ENCODE peak calls at places on chromosomes 6 and 20, in seven cellular contexts. W is Calu3, P is K562, A is HL-60, R is cardiac fibroblast, D is fibroblast of mammary gland, J is A549. C is an unnamed sample.

GRCh38 chr20:36279362-36279761 is 26.8 kb upstream of the DLGAP4 start:
- DNase-seq in W (no peak), P (no peak), A (no peak), R (no peak), D (no peak), J (no peak), C (no peak)

GRCh38 chr20:43955244-43956191 is 40.9 kb downstream of the TOX2 start:
- DNase-seq in W (peak), P (no peak), A (peak), R (peak), D (peak), J (peak), C (no peak)

GRCh38 chr20:227439-228105 is 514 bp downstream of the DEFB129 start:
- DNase-seq in W (no peak), P (no peak), A (peak), R (no peak), D (no peak), J (no peak), C (no peak)

GRCh38 chr6:145736854-145737181 is 1.5 kb upstream of the EPM2A start:
- DNase-seq in W (no peak), P (no peak), A (no peak), R (peak), D (peak), J (no peak), C (no peak)

GRCh38 chr6:30570760-30571084 is 520 bp upstream of the ABCF1 start:
- DNase-seq in W (no peak), P (peak), A (peak), R (no peak), D (no peak), J (peak), C (no peak)

GRCh38 chr20:38673731-38674177 is 50.5 kb upstream of the SLC32A1 start:
- DNase-seq in W (no peak), P (peak), A (no peak), R (peak), D (peak), J (no peak), C (no peak)

GRCh38 chr6:22145294-22145693 is 151.5 kb downstream of the PRL start:
- DNase-seq in W (no peak), P (no peak), A (no peak), R (no peak), D (no peak), J (no peak), C (no peak)

GRCh38 chr20:36467076-36467999 is 74.0 kb upstream of the MYL9 start:
- DNase-seq in W (peak), P (no peak), A (no peak), R (peak), D (peak), J (no peak), C (no peak)

GRCh38 chr6:71419954-71420692 is 131.5 kb downstream of the OGFRL1 start:
- DNase-seq in W (peak), P (no peak), A (no peak), R (peak), D (peak), J (no peak), C (no peak)

GRCh38 chr6:134093007-134093573 is 40.7 kb upstream of the SLC2A12 start:
- DNase-seq in W (no peak), P (no peak), A (no peak), R (no peak), D (no peak), J (no peak), C (no peak)

GRCh38 chr6:167979436-167980090 is 17.9 kb upstream of the KIF25 start:
- DNase-seq in W (no peak), P (no peak), A (no peak), R (no peak), D (no peak), J (no peak), C (no peak)

GRCh38 chr6:13560651-13561044 is 13.8 kb upstream of the SIRT5 start:
- DNase-seq in W (no peak), P (peak), A (no peak), R (no peak), D (no peak), J (no peak), C (no peak)

GRCh38 chr6:153117986-153118886 is 12.8 kb downstream of the RGS17 start:
- DNase-seq in W (no peak), P (no peak), A (no peak), R (peak), D (peak), J (peak), C (no peak)

GRCh38 chr20:13261460-13262301 is 40.6 kb downstream of the ISM1 start:
- DNase-seq in W (peak), P (peak), A (peak), R (peak), D (peak), J (peak), C (peak)

GRCh38 chr20:17873410-17874270 is 95.0 kb downstream of the SNX5 start:
- DNase-seq in W (peak), P (no peak), A (no peak), R (peak), D (peak), J (peak), C (no peak)

GRCh38 chr20:41078329-41078728 is 49.7 kb downstream of the TOP1 start:
- DNase-seq in W (peak), P (no peak), A (no peak), R (peak), D (peak), J (peak), C (no peak)

GRCh38 chr20:46036370-46036769 is 7.4 kb downstream of the SLC12A5 start:
- DNase-seq in W (no peak), P (no peak), A (no peak), R (no peak), D (no peak), J (no peak), C (no peak)

GRCh38 chr6:786946-787763 is 94.2 kb upstream of the EXOC2 start:
- DNase-seq in W (no peak), P (peak), A (peak), R (peak), D (peak), J (peak), C (no peak)

GRCh38 chr6:5099537-5099936 is 14.4 kb downstream of the PPP1R3G start:
- DNase-seq in W (no peak), P (no peak), A (no peak), R (no peak), D (peak), J (no peak), C (no peak)

GRCh38 chr6:156309017-156309416 is 468.2 kb upstream of the ARID1B start:
- DNase-seq in W (no peak), P (no peak), A (no peak), R (no peak), D (no peak), J (no peak), C (no peak)

GRCh38 chr6:111980168-111980567 is 73.7 kb upstream of the CCN6 start:
- DNase-seq in W (no peak), P (no peak), A (no peak), R (peak), D (peak), J (no peak), C (no peak)

GRCh38 chr6:117215353-117216090 is 49.8 kb upstream of the VGLL2 start:
- DNase-seq in W (no peak), P (no peak), A (no peak), R (no peak), D (no peak), J (no peak), C (no peak)

GRCh38 chr6:8082954-8083858 is 19.0 kb upstream of the BLOC1S5 start:
- DNase-seq in W (no peak), P (no peak), A (no peak), R (peak), D (peak), J (peak), C (no peak)

GRCh38 chr6:1257778-1258177 is 54.1 kb upstream of the FOXQ1 start:
- DNase-seq in W (no peak), P (no peak), A (no peak), R (no peak), D (no peak), J (no peak), C (no peak)

GRCh38 chr6:108697646-108698161 is 137.0 kb downstream of the FOXO3 start:
- DNase-seq in W (no peak), P (no peak), A (no peak), R (peak), D (no peak), J (no peak), C (no peak)

GRCh38 chr20:18985551-18985950 is 172.0 kb downstream of the SCP2D1 start:
- DNase-seq in W (no peak), P (no peak), A (no peak), R (no peak), D (no peak), J (no peak), C (no peak)

DNA sequence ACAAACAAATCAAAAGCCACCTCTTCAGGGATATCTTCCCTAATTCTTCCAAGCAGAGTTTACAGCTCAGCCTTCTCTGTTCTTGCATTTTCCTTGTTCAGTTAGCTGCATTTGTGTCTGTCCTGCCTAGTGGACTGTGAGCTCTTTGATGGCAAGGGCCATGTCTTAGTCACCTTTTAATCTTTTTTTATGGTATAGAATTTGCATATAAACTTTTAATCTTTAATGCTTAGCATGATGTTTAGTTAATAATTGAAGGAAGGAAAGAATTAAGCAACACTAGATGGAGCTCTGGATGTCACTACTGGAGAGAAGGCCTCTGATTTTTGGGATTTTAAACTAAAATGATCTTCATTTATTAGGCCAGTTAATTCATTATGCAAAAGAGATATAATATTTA is 12.1 kb downstream of the PPP2R5D start:
- DNase-seq in W (no peak), P (no peak), A (no peak), R (no peak), D (no peak), J (no peak), C (no peak)
- TF ChIP-seq CTCF in W (no peak), P (peak), A (no peak), R (peak), D (peak), J (no peak), C (no peak)

GRCh38 chr20:48749437-48749836 is 78.4 kb downstream of the PREX1 start:
- DNase-seq in W (no peak), P (no peak), A (no peak), R (no peak), D (no peak), J (no peak), C (no peak)

GRCh38 chr20:48751871-48752270 is 75.9 kb downstream of the PREX1 start:
- DNase-seq in W (no peak), P (no peak), A (no peak), R (no peak), D (no peak), J (no peak), C (no peak)

GRCh38 chr20:48752963-48753362 is 74.8 kb downstream of the PREX1 start:
- DNase-seq in W (no peak), P (no peak), A (peak), R (no peak), D (no peak), J (no peak), C (no peak)

GRCh38 chr20:48750376-48750775 is 77.4 kb downstream of the PREX1 start:
- DNase-seq in W (no peak), P (no peak), A (no peak), R (no peak), D (no peak), J (no peak), C (no peak)

GRCh38 chr20:48750941-48751620 is 76.7 kb downstream of the PREX1 start:
- DNase-seq in W (peak), P (no peak), A (peak), R (peak), D (no peak), J (no peak), C (peak)
- TF ChIP-seq CTCF in W (no peak), P (no peak), A (no peak), R (no peak), D (no peak), J (no peak), C (no peak)

DNA sequence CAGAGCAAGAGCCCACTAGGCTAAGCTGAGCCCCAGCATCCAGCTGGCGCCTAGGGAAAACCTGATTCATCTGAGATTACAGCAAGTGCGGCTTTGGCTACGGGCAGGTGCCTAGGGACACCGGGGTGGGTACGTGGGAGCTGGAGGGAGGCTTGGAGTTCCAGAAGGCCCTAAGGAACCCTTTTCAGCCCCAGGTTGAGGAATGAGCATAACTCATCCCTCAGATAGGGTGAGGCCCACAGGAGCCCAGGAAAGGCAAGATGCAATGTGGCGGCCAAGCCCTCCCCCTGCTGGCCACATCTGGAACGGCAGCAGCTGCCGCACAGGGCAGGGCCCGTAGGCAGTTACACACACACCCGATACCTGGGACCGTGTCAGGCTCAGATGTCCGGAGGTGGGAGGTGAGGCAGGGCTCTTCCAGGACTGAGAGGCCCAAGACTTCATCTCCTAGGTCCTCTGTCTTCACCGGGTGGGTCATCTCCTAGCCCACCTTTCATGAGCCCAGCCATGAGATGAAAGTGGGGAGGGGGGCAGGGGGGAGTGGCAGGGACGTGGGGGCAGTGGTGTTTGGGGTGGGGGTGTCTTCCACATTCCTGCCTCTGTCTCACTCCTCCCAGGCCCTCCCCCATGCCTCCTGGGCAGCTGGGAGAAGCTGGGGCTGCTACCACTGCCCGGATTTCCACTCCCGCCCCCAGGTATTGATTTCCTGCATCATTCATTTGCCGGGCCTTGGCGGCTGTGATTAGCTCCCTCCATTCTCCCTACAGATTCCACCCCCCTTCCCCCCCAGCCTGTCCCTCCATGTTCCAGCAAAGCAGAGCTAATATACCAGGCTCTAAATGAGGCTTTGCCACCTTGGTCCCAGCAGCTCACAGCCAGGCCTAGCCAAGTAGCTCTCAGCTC is 5.5 kb downstream of the MDGA1 start:
- DNase-seq in W (peak), P (peak), A (peak), R (peak), D (peak), J (peak), C (peak)
- TF ChIP-seq CTCF in W (peak), P (peak), A (peak), R (peak), D (peak), J (peak), C (peak)

GRCh38 chr20:50243610-50244351 is 53.2 kb downstream of the CEBPB start:
- DNase-seq in W (no peak), P (no peak), A (no peak), R (no peak), D (no peak), J (no peak), C (no peak)
- TF ChIP-seq CTCF in W (no peak), P (no peak), A (no peak), R (no peak), D (no peak), J (no peak), C (no peak)

DNA sequence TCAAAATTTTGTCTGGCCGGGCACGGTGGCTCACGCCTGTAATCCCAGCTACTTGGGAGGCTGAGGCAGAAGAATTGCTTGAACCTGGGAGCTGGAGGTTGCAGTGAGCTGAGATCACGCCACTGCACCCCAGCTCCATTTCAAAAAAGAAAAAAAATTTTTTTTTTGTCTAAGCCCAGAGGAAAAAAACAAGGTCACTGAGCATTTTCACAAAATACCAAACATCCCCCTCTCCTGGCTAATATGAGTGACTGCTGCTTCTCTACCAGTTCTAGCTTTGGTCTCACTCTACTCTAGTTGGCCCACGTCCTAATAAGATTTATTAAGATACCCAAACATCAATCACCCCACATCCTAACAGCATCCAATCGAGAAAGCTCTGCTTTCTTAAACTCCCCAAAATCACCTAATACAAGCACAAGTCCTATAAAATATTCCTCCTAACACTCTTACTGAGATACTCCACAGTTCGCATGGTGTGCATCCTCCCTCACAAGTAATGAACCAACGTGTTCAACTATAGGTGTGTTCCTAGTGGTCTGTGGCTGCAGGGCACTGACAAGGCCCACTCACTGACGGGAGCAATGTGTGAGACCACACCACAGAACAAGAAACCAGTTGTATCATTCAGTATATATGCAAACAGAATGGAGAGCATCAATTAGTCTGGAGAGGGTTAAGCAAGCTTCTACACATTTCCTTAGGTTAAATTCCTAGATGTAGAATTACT is 64.2 kb downstream of the FKBP5 start:
- DNase-seq in W (no peak), P (no peak), A (no peak), R (no peak), D (peak), J (no peak), C (no peak)
- TF ChIP-seq CTCF in W (no peak), P (peak), A (no peak), R (peak), D (peak), J (peak), C (peak)

DNA sequence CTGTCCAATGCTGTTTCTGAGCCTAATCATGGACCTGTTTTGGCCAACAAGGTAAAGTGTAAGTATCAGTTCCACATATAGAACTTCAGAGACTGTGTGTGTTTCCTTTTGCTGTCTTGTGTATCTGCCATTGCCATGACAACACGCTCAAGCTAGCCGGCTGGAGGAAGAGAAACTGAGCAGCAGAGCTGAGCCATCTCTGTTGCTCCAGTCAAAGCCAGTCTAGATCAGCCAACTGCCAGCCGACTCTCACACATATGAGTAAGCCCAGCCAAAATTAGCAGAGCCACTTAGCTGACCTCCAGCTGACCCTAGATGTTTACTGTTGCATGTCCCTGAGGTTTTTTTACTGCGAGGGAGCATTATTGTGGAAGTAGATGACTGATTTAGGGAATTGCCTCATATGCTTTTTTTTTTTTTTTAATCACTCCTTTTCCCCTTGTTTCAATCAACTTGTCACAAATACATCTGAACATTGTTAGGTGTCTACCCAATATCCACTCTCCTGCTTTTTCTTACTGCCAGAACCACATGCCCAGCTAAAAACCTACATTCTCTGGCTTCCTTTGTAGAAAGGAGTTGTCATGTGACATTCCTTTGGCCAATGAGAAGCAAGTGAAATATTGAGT is 304.2 kb upstream of the SUPT3H start:
- DNase-seq in W (no peak), P (no peak), A (peak), R (peak), D (peak), J (no peak), C (no peak)
- TF ChIP-seq CTCF in W (no peak), P (no peak), A (no peak), R (no peak), D (no peak), J (no peak), C (no peak)

GRCh38 chr6:158870418-158870957 is 51.3 kb upstream of the EZR start:
- DNase-seq in W (no peak), P (no peak), A (no peak), R (no peak), D (no peak), J (no peak), C (no peak)

GRCh38 chr6:158869010-158869603 is 49.9 kb upstream of the EZR start:
- DNase-seq in W (no peak), P (peak), A (no peak), R (no peak), D (no peak), J (peak), C (peak)

GRCh38 chr6:158867381-158868121 is 48.4 kb upstream of the EZR start:
- DNase-seq in W (peak), P (no peak), A (no peak), R (no peak), D (no peak), J (no peak), C (no peak)

GRCh38 chr6:158868122-158868480 is 48.9 kb upstream of the EZR start:
- DNase-seq in W (no peak), P (no peak), A (no peak), R (no peak), D (no peak), J (no peak), C (no peak)

GRCh38 chr6:158869604-158870417 is 50.6 kb upstream of the EZR start:
- DNase-seq in W (peak), P (peak), A (peak), R (peak), D (peak), J (peak), C (peak)
- TF ChIP-seq CTCF in W (no peak), P (peak), A (no peak), R (no peak), D (no peak), J (no peak), C (peak)

GRCh38 chr20:49656304-49656703 is 57.4 kb downstream of the B4GALT5 start:
- DNase-seq in W (no peak), P (no peak), A (no peak), R (no peak), D (peak), J (no peak), C (no peak)

GRCh38 chr20:49659096-49659495 is 54.6 kb downstream of the B4GALT5 start:
- DNase-seq in W (no peak), P (no peak), A (no peak), R (no peak), D (no peak), J (no peak), C (no peak)

GRCh38 chr20:49658508-49658907 is 55.2 kb downstream of the B4GALT5 start:
- DNase-seq in W (no peak), P (no peak), A (no peak), R (no peak), D (no peak), J (no peak), C (no peak)

GRCh38 chr20:49653925-49654324 is 59.8 kb downstream of the B4GALT5 start:
- DNase-seq in W (no peak), P (no peak), A (peak), R (no peak), D (no peak), J (no peak), C (no peak)

GRCh38 chr20:49657118-49657901 is 56.4 kb downstream of the B4GALT5 start:
- DNase-seq in W (no peak), P (no peak), A (no peak), R (peak), D (peak), J (no peak), C (no peak)
- TF ChIP-seq CTCF in W (no peak), P (no peak), A (no peak), R (no peak), D (no peak), J (no peak), C (no peak)

C was measured in neural crest cell.